ENCODE peak calls at places on chromosomes 4 and X, in six cellular contexts. R is fibroblast of the aortic adventitia, V is nephron progenitor cell, P is bronchial epithelial cell, S is IMR-90, D is epithelial cell of esophagus. X is an unnamed sample.

GRCh38 chrX:103513476-103514108 is 5.7 kb downstream of the RAB40A start:
- DNase-seq in R (no peak), V (no peak), P (peak), S (no peak), D (peak), X (no peak)

GRCh38 chr4:149574973-149575372 is 240.7 kb downstream of the IQCM start:
- DNase-seq in R (no peak), V (no peak), P (no peak), S (no peak), D (peak), X (no peak)

GRCh38 chr4:17494258-17494657 is 17.6 kb downstream of the QDPR start:
- DNase-seq in R (peak), V (no peak), P (peak), S (peak), D (peak), X (peak)

GRCh38 chr4:7398104-7398423 is 36.7 kb downstream of the PSAPL1 start:
- DNase-seq in R (no peak), V (no peak), P (peak), S (peak), D (peak), X (no peak)

GRCh38 chrX:11458175-11458574 is 165.0 kb downstream of the AMELX start:
- DNase-seq in R (peak), V (no peak), P (no peak), S (peak), D (no peak), X (peak)

GRCh38 chr4:154807042-154807630 is 26.1 kb downstream of the RBM46 start:
- DNase-seq in R (peak), V (no peak), P (peak), S (peak), D (peak), X (peak)

GRCh38 chr4:73859614-73860088 is 6.6 kb downstream of the PF4V1 start:
- DNase-seq in R (peak), V (no peak), P (no peak), S (peak), D (no peak), X (no peak)

GRCh38 chrX:106177106-106177981 is 9.2 kb downstream of the PWWP3B start:
- DNase-seq in R (no peak), V (peak), P (peak), S (no peak), D (peak), X (peak)

GRCh38 chr4:110970642-110971041 is 347.8 kb upstream of the PITX2 start:
- DNase-seq in R (peak), V (peak), P (peak), S (peak), D (peak), X (peak)

GRCh38 chrX:42978655-42979379 is 200.9 kb upstream of the PPP1R2C start:
- DNase-seq in R (no peak), V (no peak), P (peak), S (no peak), D (no peak), X (no peak)

GRCh38 chr4:55321707-55322264 is 24.3 kb upstream of the SRD5A3 start:
- DNase-seq in R (peak), V (peak), P (peak), S (peak), D (peak), X (peak)

GRCh38 chr4:118280501-118281218 is 72.1 kb downstream of the PRSS12 start:
- DNase-seq in R (peak), V (peak), P (peak), S (peak), D (peak), X (peak)

GRCh38 chr4:148962539-148963290 is 520.5 kb upstream of the NR3C2 start:
- DNase-seq in R (no peak), V (no peak), P (peak), S (peak), D (peak), X (peak)

GRCh38 chr4:139560396-139561084 is 4.5 kb upstream of the SETD7 start:
- DNase-seq in R (no peak), V (peak), P (no peak), S (no peak), D (no peak), X (no peak)

GRCh38 chrX:68568136-68568535 is 69.3 kb downstream of the YIPF6 start:
- DNase-seq in R (no peak), V (no peak), P (no peak), S (no peak), D (peak), X (no peak)

GRCh38 chrX:129091097-129091496 is 432.2 kb downstream of the SMARCA1 start:
- DNase-seq in R (no peak), V (no peak), P (no peak), S (no peak), D (no peak), X (no peak)

GRCh38 chr4:2436301-2436700 is 17.5 kb downstream of the CFAP99 start:
- DNase-seq in R (no peak), V (no peak), P (no peak), S (no peak), D (no peak), X (peak)

GRCh38 chrX:49165901-49166881 is 3.6 kb downstream of the MAGIX start:
- DNase-seq in R (peak), V (peak), P (peak), S (peak), D (peak), X (peak)

DNA sequence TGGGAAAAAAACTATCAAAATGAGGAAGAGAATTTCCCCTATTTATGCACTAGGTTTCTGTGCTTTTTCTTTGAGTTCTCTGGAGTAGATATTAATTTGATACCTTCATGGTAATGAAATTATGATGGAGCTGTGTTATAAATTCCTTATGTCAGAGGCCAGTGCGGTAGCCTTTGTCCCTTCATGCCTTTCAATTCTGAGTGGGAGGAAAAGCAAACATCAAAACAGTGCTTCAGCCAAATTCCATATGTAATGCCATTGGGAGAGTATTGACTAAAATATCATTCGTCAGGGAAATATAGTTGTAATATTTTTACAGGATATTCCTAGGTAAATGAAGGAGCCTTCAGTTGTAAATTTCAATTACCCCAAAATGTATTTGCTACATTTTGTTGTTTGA is 17.5 kb upstream of the RGN start:
- DNase-seq in R (no peak), V (no peak), P (peak), S (no peak), D (peak), X (no peak)
- TF ChIP-seq CTCF in R (no peak), V (no peak), P (no peak), S (no peak), D (no peak), X (no peak)

DNA sequence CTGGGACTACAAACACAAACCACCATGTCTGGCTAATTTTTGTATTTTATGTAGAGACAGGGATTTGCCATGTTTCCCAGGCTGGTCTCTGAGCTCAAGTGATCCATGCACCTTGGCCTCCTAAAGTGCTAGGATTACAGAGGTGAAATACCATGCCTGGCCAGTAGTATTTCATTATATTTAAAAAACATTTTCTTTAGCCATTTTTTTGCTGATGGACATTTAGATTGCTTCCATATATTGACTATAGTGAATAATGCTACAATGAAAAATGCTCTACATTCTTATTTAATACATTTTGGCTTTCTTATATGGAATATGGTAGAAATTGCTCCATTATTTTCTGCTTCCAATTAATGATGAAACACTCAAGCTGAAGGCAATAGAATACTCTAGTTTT is 1439.7 kb downstream of the FSTL5 start:
- DNase-seq in R (no peak), V (no peak), P (no peak), S (no peak), D (no peak), X (no peak)
- TF ChIP-seq CTCF in R (no peak), V (no peak), P (no peak), S (no peak), D (no peak), X (no peak)

DNA sequence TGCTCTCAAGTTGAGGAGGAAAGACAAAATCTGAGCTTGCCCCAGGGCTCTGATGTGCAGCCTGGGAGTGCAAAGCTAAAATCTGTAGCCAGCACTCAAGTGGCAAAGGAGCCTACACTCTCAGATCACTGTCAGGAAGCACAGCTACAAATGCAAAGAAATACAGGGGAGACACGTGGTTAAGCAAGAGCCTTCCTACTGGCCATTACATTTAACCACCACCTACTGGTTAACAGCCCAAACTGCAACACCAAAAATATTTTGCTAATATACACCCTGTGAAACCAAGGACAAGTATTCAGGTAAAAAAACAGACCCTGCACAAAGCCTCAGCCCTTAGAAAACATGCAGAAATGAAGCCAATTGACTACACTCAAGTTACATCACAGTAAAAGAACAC is 170.4 kb upstream of the FGF16 start:
- DNase-seq in R (no peak), V (no peak), P (no peak), S (no peak), D (no peak), X (no peak)
- TF ChIP-seq CTCF in R (no peak), V (no peak), P (no peak), S (no peak), D (no peak), X (no peak)

DNA sequence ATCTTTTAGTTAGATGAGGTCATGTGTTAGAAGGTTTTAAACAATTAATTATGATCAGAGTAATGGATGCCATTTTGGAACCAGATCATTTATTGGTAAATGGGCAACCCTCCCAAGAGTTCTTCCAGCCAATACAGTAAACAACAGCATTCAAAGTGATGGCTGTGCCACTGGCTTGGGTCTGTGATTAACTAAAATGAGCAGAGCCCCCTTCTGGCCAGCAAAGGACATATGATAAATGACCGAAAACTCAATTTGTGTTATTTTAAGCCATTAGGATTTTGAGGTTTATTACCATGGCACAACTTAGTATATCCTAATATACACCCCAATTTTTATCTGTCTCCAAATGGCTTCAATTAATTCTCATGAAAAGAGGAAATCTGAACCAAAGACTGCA is 90.8 kb upstream of the NPFFR2 start:
- DNase-seq in R (peak), V (peak), P (peak), S (peak), D (peak), X (no peak)
- TF ChIP-seq CTCF in R (peak), V (peak), P (peak), S (peak), D (peak), X (peak)